ENCODE peak calls at places on chromosomes 6 and 20, in six cellular contexts. V is HCT116, J is Panc1, K is HepG2, O is A549, C is K562. Q is an unnamed sample.

GRCh38 chr6:12060780-12061619 is 48.9 kb downstream of the HIVEP1 start:
- DNase-seq in V (no peak), J (no peak), K (no peak), O (peak; percentile 28), C (peak; percentile 50), Q (peak; percentile 92)

GRCh38 chr6:39540454-39540853 is 184.8 kb downstream of the KIF6 start:
- DNase-seq in V (no peak), J (no peak), K (no peak), O (no peak), C (no peak), Q (no peak)

GRCh38 chr6:124970243-124970642 is 8.0 kb downstream of the RNF217 start:
- DNase-seq in V (no peak), J (no peak), K (no peak), O (no peak), C (no peak), Q (no peak)

GRCh38 chr6:15441215-15441868 is 195.5 kb downstream of the JARID2 start:
- DNase-seq in V (peak; percentile 19), J (peak; percentile 28), K (peak; percentile 65), O (peak; percentile 59), C (peak; percentile 56), Q (peak; percentile 78)

GRCh38 chr6:74369556-74369993 is 673.6 kb downstream of the CD109 start:
- DNase-seq in V (no peak), J (no peak), K (no peak), O (no peak), C (no peak), Q (no peak)

GRCh38 chr6:148382856-148383255 is 40.2 kb downstream of the SASH1 start:
- DNase-seq in V (no peak), J (no peak), K (no peak), O (no peak), C (no peak), Q (no peak)

GRCh38 chr20:15849131-15849685 is 724.0 kb downstream of the KIF16B start:
- DNase-seq in V (no peak), J (no peak), K (no peak), O (no peak), C (no peak), Q (peak; percentile 13)

GRCh38 chr20:48288930-48289507 is 503.7 kb upstream of the SULF2 start:
- DNase-seq in V (no peak), J (no peak), K (peak; percentile 35), O (no peak), C (no peak), Q (no peak)

GRCh38 chr20:19726126-19726525 is 31.9 kb upstream of the RIN2 start:
- DNase-seq in V (no peak), J (no peak), K (no peak), O (no peak), C (no peak), Q (no peak)

GRCh38 chr20:4180355-4180754 is 165.0 kb upstream of the RNF24 start:
- DNase-seq in V (no peak), J (no peak), K (no peak), O (no peak), C (no peak), Q (no peak)

GRCh38 chr6:30743099-30744053 is 889 bp upstream of the FLOT1 start:
- DNase-seq in V (no peak), J (no peak), K (no peak), O (no peak), C (peak; percentile 65), Q (no peak)

GRCh38 chr6:160733045-160733646 is 31.1 kb downstream of the PLG start:
- DNase-seq in V (peak; percentile 28), J (peak; percentile 22), K (peak; percentile 47), O (peak; percentile 7), C (peak; percentile 43), Q (peak; percentile 82)

GRCh38 chr6:161423271-161423670 is 149.4 kb upstream of the AGPAT4 start:
- DNase-seq in V (no peak), J (no peak), K (no peak), O (no peak), C (no peak), Q (no peak)

GRCh38 chr20:49813305-49813974 is 812 bp downstream of the SLC9A8 start:
- DNase-seq in V (no peak), J (no peak), K (no peak), O (no peak), C (no peak), Q (no peak)

GRCh38 chr6:4489538-4489937 is 286.7 kb upstream of the CDYL start:
- DNase-seq in V (no peak), J (no peak), K (no peak), O (no peak), C (no peak), Q (no peak)

GRCh38 chr20:44963325-44964215 is 2.7 kb upstream of the STK4 start:
- DNase-seq in V (no peak), J (no peak), K (no peak), O (no peak), C (no peak), Q (no peak)

DNA sequence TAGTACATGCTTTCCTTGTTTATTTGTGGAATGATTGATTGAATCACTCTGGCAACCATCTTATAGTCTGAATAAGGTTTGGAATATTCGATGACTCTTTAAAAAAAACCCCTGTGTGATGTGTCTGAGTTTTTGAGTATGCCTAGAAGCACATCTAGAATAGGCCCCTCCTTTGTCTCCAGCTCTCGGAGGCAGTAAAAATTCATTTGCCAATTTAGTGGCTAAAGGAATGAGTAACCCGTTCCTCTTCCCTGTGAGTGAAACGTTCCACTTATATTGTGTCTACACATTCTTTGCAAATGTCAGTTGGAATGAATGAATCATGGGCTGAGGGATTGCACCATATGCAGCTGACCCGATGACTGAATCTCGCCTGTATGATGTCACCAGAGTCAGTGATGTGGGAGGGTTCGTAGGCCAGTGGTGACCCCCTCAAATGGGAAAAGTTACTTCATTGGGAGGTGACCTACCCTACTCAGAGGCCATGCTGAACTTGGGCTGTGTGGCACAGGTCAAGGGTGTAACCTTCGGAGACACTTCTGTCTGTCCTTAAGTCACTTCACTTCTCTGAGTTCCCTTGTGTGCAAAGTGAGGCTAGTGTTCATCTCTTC is 21.6 kb downstream of the MOCS3 start:
- DNase-seq in V (no peak), J (peak; percentile 99), K (peak; percentile 64), O (peak; percentile 82), C (no peak), Q (no peak)
- H3K27ac ChIP-seq in V (no peak overlapping the region), J (no peak overlapping the region), K (no peak overlapping the region), O (peak overlapping the region; percentile 83), C (no peak overlapping the region), Q (no peak overlapping the region)

GRCh38 chr6:106628658-106629102 is 618 bp downstream of the RTN4IP1 start:
- DNase-seq in V (no peak), J (peak; percentile 5), K (peak; percentile 15), O (no peak), C (no peak), Q (no peak)
- TF ChIP-seq REST in V (no peak), J (no peak), K (no peak), O (no peak), C (no peak), Q (no peak)

GRCh38 chr6:26232306-26232949 is 132.6 kb upstream of the BTN3A2 start:
- DNase-seq in V (no peak), J (no peak), K (no peak), O (no peak), C (no peak), Q (no peak)
- H3K27ac ChIP-seq in V (no peak overlapping the region), J (peak overlapping the region; percentile 99), K (no peak overlapping the region), O (peak overlapping the region; percentile 94), C (no peak overlapping the region), Q (peak overlapping the region; percentile 99)

DNA sequence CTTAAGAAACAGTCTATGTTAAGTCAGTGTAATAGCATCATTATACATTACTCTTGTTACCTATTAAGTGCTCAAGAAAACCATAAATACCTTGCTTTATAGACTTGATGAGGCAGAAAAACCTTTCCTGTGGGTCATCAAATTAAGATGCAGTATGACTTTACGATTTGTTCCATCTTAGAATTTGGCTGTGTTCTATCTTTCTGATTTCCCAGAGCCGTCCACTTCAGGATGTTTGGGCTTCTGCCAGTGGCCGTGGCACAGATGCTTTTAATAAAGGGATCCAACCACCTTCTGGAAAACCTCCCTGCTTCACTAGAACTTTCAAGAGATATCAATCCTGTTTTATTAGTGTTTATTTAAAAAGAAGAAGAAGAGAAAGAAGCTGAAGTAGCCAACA is 71.2 kb downstream of the PDE7B start:
- DNase-seq in V (no peak), J (no peak), K (no peak), O (no peak), C (no peak), Q (no peak)
- TF ChIP-seq REST in V (no peak), J (no peak), K (no peak), O (no peak), C (no peak), Q (no peak)

GRCh38 chr6:127980996-127981395 is 80.1 kb upstream of the THEMIS start:
- DNase-seq in V (no peak), J (no peak), K (no peak), O (no peak), C (no peak), Q (no peak)
- H3K27ac ChIP-seq in V (no peak overlapping the region), J (no peak overlapping the region), K (no peak overlapping the region), O (no peak overlapping the region), C (no peak overlapping the region), Q (no peak overlapping the region)

GRCh38 chr6:43728586-43728985 is 41.0 kb upstream of the MRPS18A start:
- DNase-seq in V (no peak), J (no peak), K (no peak), O (no peak), C (no peak), Q (no peak)
- TF ChIP-seq REST in V (no peak), J (no peak), K (no peak), O (no peak), C (no peak), Q (no peak)

DNA sequence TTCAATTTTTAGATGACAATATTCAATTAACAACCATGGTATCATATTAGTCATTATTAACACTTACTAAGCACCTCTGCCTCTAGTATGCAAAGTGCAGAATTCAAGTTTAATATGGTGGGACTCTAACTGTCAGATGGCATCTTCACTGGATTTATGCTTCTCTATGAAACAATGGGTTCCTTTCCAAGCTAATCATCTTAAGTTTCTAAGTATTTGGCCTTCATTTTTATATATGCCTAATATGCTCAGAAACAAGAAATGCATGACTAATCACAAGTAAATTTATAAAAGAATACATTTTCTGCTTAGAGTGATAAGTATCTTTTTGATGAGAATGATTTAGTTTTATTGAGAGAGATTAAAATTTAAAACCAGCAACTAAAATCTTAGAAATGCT is 144.7 kb downstream of the HIVEP2 start:
- DNase-seq in V (no peak), J (no peak), K (no peak), O (no peak), C (no peak), Q (no peak)
- H3K27ac ChIP-seq in V (no peak overlapping the region), J (no peak overlapping the region), K (no peak overlapping the region), O (no peak overlapping the region), C (no peak overlapping the region), Q (no peak overlapping the region)

GRCh38 chr6:134170844-134171243 is 118.4 kb upstream of the SLC2A12 start:
- DNase-seq in V (no peak), J (no peak), K (no peak), O (no peak), C (peak; percentile 17), Q (no peak)
- TF ChIP-seq REST in V (no peak), J (no peak), K (no peak), O (no peak), C (no peak), Q (no peak)